ENCODE peak calls at places on chromosomes 3 and 15, in ten cellular contexts. F, N, P, K, M, J, W, U, I and L are unnamed samples.

GRCh38 chr3:186648851-186649250 is 8.7 kb downstream of the FETUB start:
- DNase-seq in F (no peak), N (no peak), P (no peak), K (no peak), M (no peak), J (no peak), W (no peak), U (no peak), I (no peak), L (no peak)

GRCh38 chr3:126397610-126398422 is 3.1 kb downstream of the CFAP100 start:
- DNase-seq in F (no peak), N (no peak), P (no peak), K (no peak), M (no peak), J (no peak), W (peak), U (no peak), I (no peak), L (no peak)

GRCh38 chr3:127628788-127629456 is at the start of gene PODXL2:
- DNase-seq in F (no peak), N (no peak), P (peak), K (peak), M (peak), J (peak), W (peak), U (peak), I (peak), L (no peak)

GRCh38 chr3:94115482-94115881 is 52.6 kb downstream of the NSUN3 start:
- DNase-seq in F (peak), N (no peak), P (peak), K (peak), M (peak), J (no peak), W (no peak), U (peak), I (no peak), L (no peak)

GRCh38 chr3:134084230-134084950 is 54.7 kb upstream of the SLCO2A1 start:
- DNase-seq in F (no peak), N (no peak), P (no peak), K (no peak), M (no peak), J (no peak), W (no peak), U (no peak), I (no peak), L (no peak)

GRCh38 chr3:50356553-50356952 is 2.8 kb downstream of the TMEM115 start:
- DNase-seq in F (no peak), N (no peak), P (peak), K (peak), M (peak), J (peak), W (no peak), U (no peak), I (peak), L (no peak)

GRCh38 chr3:17329932-17330331 is 412.5 kb downstream of the TBC1D5 start:
- DNase-seq in F (no peak), N (no peak), P (no peak), K (no peak), M (no peak), J (no peak), W (no peak), U (no peak), I (no peak), L (no peak)

GRCh38 chr15:89119489-89120478 is 31.5 kb downstream of the ABHD2 start:
- DNase-seq in F (no peak), N (no peak), P (peak), K (peak), M (peak), J (no peak), W (no peak), U (peak), I (no peak), L (no peak)

GRCh38 chr3:110598847-110599490 is 472.6 kb upstream of the NECTIN3 start:
- DNase-seq in F (no peak), N (no peak), P (peak), K (no peak), M (peak), J (no peak), W (no peak), U (peak), I (no peak), L (no peak)

GRCh38 chr3:181698263-181698944 is 13.3 kb upstream of the SOX2 start:
- DNase-seq in F (no peak), N (no peak), P (peak), K (no peak), M (no peak), J (no peak), W (no peak), U (no peak), I (no peak), L (no peak)

GRCh38 chr3:181695661-181696491 is 15.8 kb upstream of the SOX2 start:
- DNase-seq in F (no peak), N (no peak), P (peak), K (peak), M (no peak), J (peak), W (no peak), U (peak), I (no peak), L (no peak)

GRCh38 chr3:181700168-181701087 is 11.3 kb upstream of the SOX2 start:
- DNase-seq in F (peak), N (no peak), P (peak), K (peak), M (peak), J (peak), W (no peak), U (no peak), I (peak), L (no peak)

GRCh38 chr3:181696641-181697230 is 15.0 kb upstream of the SOX2 start:
- DNase-seq in F (no peak), N (no peak), P (no peak), K (no peak), M (no peak), J (no peak), W (no peak), U (no peak), I (no peak), L (no peak)

GRCh38 chr3:181699171-181699903 is 12.4 kb upstream of the SOX2 start:
- DNase-seq in F (no peak), N (no peak), P (no peak), K (no peak), M (no peak), J (no peak), W (no peak), U (peak), I (no peak), L (no peak)
- TF ChIP-seq CTCF in F (no peak), N (no peak), P (no peak), K (no peak), M (no peak), J (no peak), W (no peak), U (no peak), I (no peak), L (no peak)

GRCh38 chr15:61256231-61256630 is 27.1 kb upstream of the RORA start:
- DNase-seq in F (no peak), N (no peak), P (peak), K (no peak), M (peak), J (no peak), W (no peak), U (no peak), I (no peak), L (no peak)

GRCh38 chr15:61250613-61251012 is 21.5 kb upstream of the RORA start:
- DNase-seq in F (no peak), N (no peak), P (no peak), K (no peak), M (no peak), J (no peak), W (no peak), U (no peak), I (no peak), L (no peak)

GRCh38 chr15:61253186-61253585 is 24.1 kb upstream of the RORA start:
- DNase-seq in F (no peak), N (no peak), P (peak), K (no peak), M (no peak), J (no peak), W (no peak), U (no peak), I (no peak), L (no peak)
- H3K4me3 ChIP-seq in F (no peak), N (no peak), P (no peak), K (no peak), M (no peak), J (no peak), W (no peak), U (no peak), I (no peak), L (no peak)

GRCh38 chr3:58332575-58333179 is at the start of gene PXK:
- DNase-seq in F (no peak), N (no peak), P (peak), K (peak), M (peak), J (peak), W (peak), U (peak), I (peak), L (no peak)
- TF ChIP-seq CTCF in F (no peak), N (peak), P (no peak), K (no peak), M (no peak), J (no peak), W (no peak), U (no peak), I (no peak), L (no peak)

GRCh38 chr3:176992565-176992964 is 204.7 kb downstream of the TBL1XR1 start:
- DNase-seq in F (no peak), N (no peak), P (peak), K (no peak), M (no peak), J (no peak), W (no peak), U (no peak), I (no peak), L (peak)

GRCh38 chr3:176988795-176989194 is 208.5 kb downstream of the TBL1XR1 start:
- DNase-seq in F (no peak), N (no peak), P (no peak), K (no peak), M (no peak), J (no peak), W (no peak), U (no peak), I (no peak), L (no peak)

DNA sequence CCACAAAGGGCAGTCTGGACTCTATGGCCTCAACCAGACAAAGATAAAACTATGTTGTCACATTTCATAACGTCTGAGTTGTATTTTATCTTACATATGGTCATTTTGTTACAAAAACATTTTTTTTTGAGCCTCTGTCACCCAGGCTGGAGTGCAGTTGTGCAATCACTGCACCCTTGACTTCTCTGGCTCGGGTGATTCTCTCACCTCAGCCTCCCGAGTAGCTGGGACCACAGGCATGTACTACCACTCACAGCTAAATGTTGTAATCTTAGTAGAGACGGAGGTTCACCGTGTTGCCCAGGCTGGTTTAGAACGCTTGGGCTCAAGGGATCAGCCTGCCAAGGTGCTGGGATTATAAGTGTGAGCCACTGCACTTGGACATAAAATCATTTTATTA is 209.4 kb downstream of the TBL1XR1 start:
- DNase-seq in F (no peak), N (no peak), P (peak), K (no peak), M (peak), J (no peak), W (peak), U (peak), I (no peak), L (no peak)
- H3K4me3 ChIP-seq in F (no peak), N (no peak), P (no peak), K (no peak), M (no peak), J (no peak), W (no peak), U (no peak), I (no peak), L (no peak)